ENCODE peak calls at places on chromosomes 3 and 15, in ten cellular contexts. F, S, I, H, A, B, P, U, Q and M are unnamed samples. For H3K4me1, the result is how much of the 10 kb centered on the place peaks cover.

GRCh38 chr15:60590935-60591490 is 112.1 kb upstream of the ICE2 start:
- DNase-seq in F (peak), S (peak), I (no peak), H (peak), A (peak), B (peak), P (peak), U (peak), Q (peak), M (peak)

GRCh38 chr3:17192995-17193394 is 308.2 kb downstream of the PLCL2 start:
- DNase-seq in F (no peak), S (no peak), I (no peak), H (no peak), A (no peak), B (no peak), P (no peak), U (no peak), Q (no peak), M (no peak)

GRCh38 chr3:72010044-72010443 is 225.1 kb upstream of the PROK2 start:
- DNase-seq in F (no peak), S (no peak), I (no peak), H (no peak), A (no peak), B (no peak), P (no peak), U (no peak), Q (no peak), M (no peak)

GRCh38 chr3:187896664-187897063 is 151.4 kb upstream of the BCL6 start:
- DNase-seq in F (no peak), S (no peak), I (no peak), H (peak), A (no peak), B (no peak), P (no peak), U (no peak), Q (no peak), M (no peak)

GRCh38 chr3:193391902-193392301 is 13.3 kb upstream of the ATP13A5 start:
- DNase-seq in F (no peak), S (no peak), I (no peak), H (no peak), A (no peak), B (no peak), P (peak), U (no peak), Q (no peak), M (no peak)

GRCh38 chr3:69338891-69339290 is 47.0 kb downstream of the FRMD4B start:
- DNase-seq in F (no peak), S (no peak), I (no peak), H (no peak), A (no peak), B (no peak), P (peak), U (no peak), Q (no peak), M (no peak)

GRCh38 chr3:97815149-97815917 is 6.5 kb upstream of the CRYBG3 start:
- DNase-seq in F (no peak), S (no peak), I (no peak), H (no peak), A (no peak), B (no peak), P (no peak), U (no peak), Q (no peak), M (no peak)

GRCh38 chr3:126472277-126473006 is 3.2 kb downstream of the ZXDC start:
- DNase-seq in F (peak), S (peak), I (no peak), H (peak), A (no peak), B (peak), P (peak), U (no peak), Q (peak), M (peak)

GRCh38 chr3:105906834-105907233 is 38.0 kb upstream of the CBLB start:
- DNase-seq in F (no peak), S (no peak), I (no peak), H (peak), A (no peak), B (no peak), P (peak), U (no peak), Q (no peak), M (no peak)

GRCh38 chr15:97866994-97867393 is 93.5 kb upstream of the ARRDC4 start:
- DNase-seq in F (no peak), S (no peak), I (no peak), H (no peak), A (no peak), B (no peak), P (no peak), U (no peak), Q (no peak), M (no peak)

GRCh38 chr15:38216763-38217162 is 35.9 kb upstream of the SPRED1 start:
- DNase-seq in F (peak), S (no peak), I (no peak), H (no peak), A (no peak), B (no peak), P (no peak), U (no peak), Q (peak), M (no peak)

GRCh38 chr3:142028174-142028833 is 121.0 kb downstream of the TFDP2 start:
- DNase-seq in F (no peak), S (peak), I (no peak), H (no peak), A (no peak), B (no peak), P (peak), U (no peak), Q (peak), M (no peak)

GRCh38 chr3:98812851-98813374 is 49.8 kb downstream of the ST3GAL6 start:
- DNase-seq in F (peak), S (no peak), I (no peak), H (no peak), A (no peak), B (peak), P (peak), U (no peak), Q (no peak), M (no peak)

GRCh38 chr3:126378341-126378751 is 16.4 kb upstream of the CFAP100 start:
- DNase-seq in F (no peak), S (no peak), I (no peak), H (peak), A (no peak), B (no peak), P (no peak), U (no peak), Q (no peak), M (peak)

GRCh38 chr15:66014022-66014421 is 144.7 kb downstream of the RAB11A start:
- DNase-seq in F (no peak), S (no peak), I (no peak), H (no peak), A (no peak), B (no peak), P (no peak), U (no peak), Q (no peak), M (no peak)

GRCh38 chr3:58009749-58010535 is 1.7 kb downstream of the FLNB start:
- DNase-seq in F (no peak), S (peak), I (no peak), H (peak), A (no peak), B (peak), P (no peak), U (peak), Q (peak), M (no peak)

GRCh38 chr15:36671017-36671416 is 91.6 kb downstream of the CDIN1 start:
- DNase-seq in F (no peak), S (no peak), I (no peak), H (no peak), A (no peak), B (no peak), P (no peak), U (no peak), Q (no peak), M (no peak)

GRCh38 chr3:188687389-188687788 is 484.4 kb upstream of the TPRG1 start:
- DNase-seq in F (no peak), S (no peak), I (no peak), H (no peak), A (no peak), B (no peak), P (peak), U (no peak), Q (no peak), M (no peak)

GRCh38 chr15:35540885-35541284 is 5.1 kb downstream of the DPH6 start:
- DNase-seq in F (no peak), S (no peak), I (no peak), H (no peak), A (no peak), B (no peak), P (no peak), U (no peak), Q (no peak), M (no peak)

GRCh38 chr3:159126261-159127020 is 324.6 kb downstream of the MFSD1 start:
- DNase-seq in F (no peak), S (no peak), I (no peak), H (no peak), A (no peak), B (no peak), P (no peak), U (no peak), Q (no peak), M (no peak)

GRCh38 chr3:136957751-136958288 is at the start of gene IL20RB:
- DNase-seq in F (no peak), S (no peak), I (no peak), H (no peak), A (no peak), B (no peak), P (no peak), U (no peak), Q (no peak), M (no peak)

GRCh38 chr3:132721479-132722164 is 587 bp downstream of the NPHP3 start:
- DNase-seq in F (peak), S (peak), I (no peak), H (peak), A (peak), B (peak), P (no peak), U (peak), Q (peak), M (peak)

GRCh38 chr15:27686376-27686775 is 412.7 kb downstream of the OCA2 start:
- DNase-seq in F (no peak), S (no peak), I (no peak), H (no peak), A (no peak), B (no peak), P (no peak), U (no peak), Q (no peak), M (no peak)

GRCh38 chr15:83446904-83447708 is at the start of gene SH3GL3:
- DNase-seq in F (no peak), S (peak), I (no peak), H (peak), A (peak), B (peak), P (peak), U (peak), Q (peak), M (peak)

GRCh38 chr15:80059786-80060489 is 462 bp downstream of the ZFAND6 start:
- DNase-seq in F (peak), S (peak), I (no peak), H (peak), A (peak), B (peak), P (peak), U (no peak), Q (peak), M (no peak)

GRCh38 chr3:76242886-76243753 is 457.8 kb upstream of the ZNF717 start:
- DNase-seq in F (no peak), S (no peak), I (no peak), H (no peak), A (no peak), B (no peak), P (no peak), U (no peak), Q (no peak), M (no peak)

GRCh38 chr3:11944052-11944673 is 60.0 kb upstream of the SYN2 start:
- DNase-seq in F (peak), S (peak), I (no peak), H (no peak), A (no peak), B (peak), P (peak), U (no peak), Q (no peak), M (no peak)

GRCh38 chr3:151345854-151346253 is 16.5 kb upstream of the P2RY13 start:
- DNase-seq in F (no peak), S (peak), I (no peak), H (no peak), A (no peak), B (no peak), P (no peak), U (no peak), Q (peak), M (no peak)

GRCh38 chr15:62770752-62771151 is 271.8 kb upstream of the TPM1 start:
- DNase-seq in F (no peak), S (no peak), I (no peak), H (no peak), A (no peak), B (no peak), P (no peak), U (no peak), Q (no peak), M (no peak)

GRCh38 chr15:49831206-49831965 is 210.5 kb downstream of the DTWD1 start:
- DNase-seq in F (no peak), S (no peak), I (no peak), H (peak), A (peak), B (no peak), P (peak), U (no peak), Q (no peak), M (no peak)

GRCh38 chr3:12870942-12871341 is 29.6 kb upstream of the RPL32 start:
- DNase-seq in F (no peak), S (peak), I (no peak), H (peak), A (no peak), B (peak), P (no peak), U (no peak), Q (no peak), M (peak)

GRCh38 chr15:37880009-37880834 is 54.2 kb upstream of the TMCO5A start:
- DNase-seq in F (peak), S (no peak), I (no peak), H (no peak), A (no peak), B (no peak), P (peak), U (no peak), Q (no peak), M (no peak)

GRCh38 chr3:195896361-195897080 is 11.8 kb downstream of the TNK2 start:
- DNase-seq in F (no peak), S (no peak), I (no peak), H (peak), A (no peak), B (no peak), P (peak), U (no peak), Q (no peak), M (no peak)

GRCh38 chr15:44009056-44009455 is 182.3 kb downstream of the WDR76 start:
- DNase-seq in F (no peak), S (no peak), I (no peak), H (no peak), A (no peak), B (no peak), P (peak), U (no peak), Q (no peak), M (no peak)

GRCh38 chr3:45551214-45552010 is 43.1 kb upstream of the LIMD1 start:
- DNase-seq in F (peak), S (peak), I (no peak), H (peak), A (peak), B (peak), P (no peak), U (no peak), Q (no peak), M (no peak)
- TF ChIP-seq POLR2AphosphoS5 in F (no peak), S (peak), I (peak), H (no peak), A (no peak), B (no peak), P (no peak), U (peak), Q (peak), M (no peak)

GRCh38 chr15:51865291-51865690 is 35.8 kb downstream of the TMOD3 start:
- DNase-seq in F (no peak), S (no peak), I (no peak), H (no peak), A (no peak), B (no peak), P (no peak), U (no peak), Q (no peak), M (no peak)
- H3K4me1 ChIP-seq in F (under half), S (under half), I (under half), H (under half), A (under half), B (under half), P (under half), U (under half), Q (under half), M (under half)

GRCh38 chr15:72797338-72797689 is 13.8 kb upstream of the ADPGK start:
- DNase-seq in F (no peak), S (no peak), I (no peak), H (no peak), A (no peak), B (no peak), P (no peak), U (no peak), Q (no peak), M (no peak)
- TF ChIP-seq POLR2A in F (no peak), S (no peak), I (no peak), H (no peak), A (no peak), B (no peak), P (no peak), U (no peak), Q (no peak), M (no peak)

GRCh38 chr15:40696228-40696627 is 1.3 kb downstream of the RAD51 start:
- DNase-seq in F (no peak), S (no peak), I (no peak), H (no peak), A (no peak), B (no peak), P (no peak), U (no peak), Q (no peak), M (no peak)

GRCh38 chr15:40694706-40695468 is at the start of gene RAD51:
- DNase-seq in F (peak), S (peak), I (no peak), H (peak), A (peak), B (peak), P (peak), U (peak), Q (peak), M (peak)

GRCh38 chr15:40695469-40695910 is 516 bp downstream of the RAD51 start:
- DNase-seq in F (peak), S (no peak), I (no peak), H (no peak), A (no peak), B (no peak), P (peak), U (no peak), Q (no peak), M (no peak)

GRCh38 chr15:40691737-40692136 is 3.2 kb upstream of the RAD51 start:
- DNase-seq in F (peak), S (no peak), I (no peak), H (no peak), A (no peak), B (no peak), P (no peak), U (no peak), Q (no peak), M (no peak)

GRCh38 chr15:40693904-40694705 is 869 bp upstream of the RAD51 start:
- DNase-seq in F (peak), S (no peak), I (no peak), H (no peak), A (no peak), B (no peak), P (no peak), U (no peak), Q (no peak), M (no peak)
- TF ChIP-seq POLR2AphosphoS5 in F (no peak), S (no peak), I (no peak), H (no peak), A (no peak), B (no peak), P (no peak), U (no peak), Q (no peak), M (no peak)

DNA sequence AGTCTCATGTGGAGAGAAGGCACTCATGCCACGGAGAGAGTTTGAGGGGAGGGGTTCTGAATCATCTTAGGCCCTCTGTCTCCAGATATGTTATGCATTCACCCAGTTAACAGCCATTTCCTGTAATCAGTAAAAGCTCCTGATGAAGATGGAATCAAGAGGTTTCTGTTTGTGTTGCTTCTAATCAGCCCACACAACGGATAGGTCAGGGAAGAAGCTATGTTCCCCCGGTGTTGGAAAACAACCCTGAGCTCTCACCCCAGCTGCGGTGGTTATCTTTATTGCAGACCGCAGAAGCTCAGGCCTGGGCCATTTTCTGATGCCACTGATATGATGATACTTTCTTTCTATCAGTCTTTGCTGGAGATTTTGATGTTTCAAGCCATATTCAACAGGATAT is 338.5 kb upstream of the ONECUT1 start:
- DNase-seq in F (no peak), S (no peak), I (no peak), H (no peak), A (no peak), B (no peak), P (no peak), U (no peak), Q (no peak), M (no peak)
- H3K4me1 ChIP-seq in F (under half), S (under half), I (under half), H (under half), A (under half), B (under half), P (under half), U (under half), Q (under half), M (under half)

GRCh38 chr15:74889882-74890768 is at the start of gene MPI:
- DNase-seq in F (peak), S (peak), I (no peak), H (peak), A (peak), B (peak), P (peak), U (peak), Q (peak), M (peak)
- TF ChIP-seq POLR2A in F (peak), S (peak), I (peak), H (peak), A (peak), B (peak), P (peak), U (no peak), Q (peak), M (no peak)

GRCh38 chr3:39189648-39190269 is 2.6 kb downstream of the XIRP1 start:
- DNase-seq in F (peak), S (peak), I (no peak), H (peak), A (no peak), B (peak), P (peak), U (peak), Q (peak), M (no peak)
- TF ChIP-seq POLR2AphosphoS5 in F (no peak), S (peak), I (no peak), H (peak), A (no peak), B (peak), P (no peak), U (no peak), Q (peak), M (no peak)